ENCODE peak calls at places on chromosomes 7 and 10, in eight cellular contexts. W, T, C, G, E, V, F and N are unnamed samples.
A peak's percentile ranks its signal among the peaks of the same experiment; 100 is the strongest.

GRCh38 chr7:98090116-98090515 is 16.5 kb upstream of the LMTK2 start:
- DNase-seq in W (no peak), T (no peak), C (no peak), G (no peak), E (no peak), V (no peak), F (no peak), N (no peak)

GRCh38 chr10:119438717-119439116 is 103.8 kb downstream of the RGS10 start:
- DNase-seq in W (no peak), T (no peak), C (no peak), G (no peak), E (no peak), V (no peak), F (no peak), N (no peak)

GRCh38 chr10:71220689-71221540 is 8.5 kb downstream of the UNC5B start:
- DNase-seq in W (no peak), T (peak; percentile 46), C (no peak), G (no peak), E (no peak), V (peak; percentile 21), F (no peak), N (no peak)

GRCh38 chr7:157693521-157694388 is 357.0 kb downstream of the DNAJB6 start:
- DNase-seq in W (no peak), T (peak; percentile 51), C (no peak), G (no peak), E (no peak), V (peak; percentile 93), F (no peak), N (no peak)

GRCh38 chr7:66427956-66428355 is 200.7 kb upstream of the KCTD7 start:
- DNase-seq in W (no peak), T (no peak), C (no peak), G (no peak), E (no peak), V (no peak), F (no peak), N (no peak)

GRCh38 chr7:139355320-139355719 is 4.4 kb upstream of the LUC7L2 start:
- DNase-seq in W (no peak), T (no peak), C (no peak), G (no peak), E (no peak), V (no peak), F (no peak), N (no peak)

GRCh38 chr7:43585521-43585920 is 2.6 kb downstream of the STK17A start:
- DNase-seq in W (no peak), T (no peak), C (no peak), G (no peak), E (no peak), V (no peak), F (no peak), N (no peak)

GRCh38 chr10:8584666-8585065 is 530.2 kb downstream of the GATA3 start:
- DNase-seq in W (no peak), T (no peak), C (no peak), G (no peak), E (no peak), V (no peak), F (no peak), N (no peak)